ENCODE peak calls at places on chromosomes 7 and 10, in ten cellular contexts. Q is activated naive CD8-positive, alpha-beta T cell treated with anti-CD3 and anti-CD28 coated beads, Interleukin-2, amount 10 ng/mL, durations not matched to agents 7 days and 5 days; S is adrenal gland; B is stimulated activated naive B cell treated with anti-CD40 and anti-IgM and Interleukin-4, amounts not matched to agents 10 μg/mL and 1 μg/mL and 100 μg/mL, for 72 hours; F is upper lobe of right lung; O is T-helper 2 cell; H is GOT3; G is stimulated activated CD4-positive, alpha-beta T cell treated with anti-CD3 and anti-CD28 coated beads, Interleukin-1b, Interleukin-23, amount 100 ng/mL, for 1 hour; A is NCI-H1930; D is ovary. C is an unnamed sample.

GRCh38 chr10:60964257-60965235 is 20.6 kb upstream of the RHOBTB1 start:
- DNase-seq in Q (peak), F (no peak), H (peak), O (peak), S (peak), G (peak), A (peak), D (peak), B (no peak), C (peak)

GRCh38 chr7:26428571-26428970 is 136.9 kb downstream of the SNX10 start:
- DNase-seq in S (no peak), G (no peak), D (no peak), Q (no peak), A (no peak), B (no peak), H (no peak), F (no peak), O (no peak), C (no peak)

GRCh38 chr7:596819-597182 is 77.2 kb upstream of the PDGFA start:
- DNase-seq in D (no peak), G (no peak), F (no peak), O (no peak), Q (no peak), H (no peak), B (no peak), S (no peak), A (no peak), C (no peak)

GRCh38 chr7:26441640-26442277 is 150.1 kb downstream of the SNX10 start:
- DNase-seq in B (no peak), Q (no peak), S (no peak), D (no peak), O (no peak), F (no peak), H (no peak), G (no peak), A (no peak), C (no peak)

GRCh38 chr10:23512355-23513058 is 73.6 kb downstream of the OTUD1 start:
- DNase-seq in F (no peak), G (no peak), O (no peak), A (no peak), Q (no peak), S (peak), H (no peak), B (no peak), D (no peak), C (no peak)

GRCh38 chr7:50488379-50488778 is 38.2 kb upstream of the FIGNL1 start:
- DNase-seq in D (no peak), O (no peak), S (no peak), Q (no peak), A (no peak), H (no peak), G (no peak), B (no peak), F (no peak), C (no peak)

GRCh38 chr7:18565337-18565736 is 69.8 kb downstream of the HDAC9 start:
- DNase-seq in Q (no peak), S (no peak), A (no peak), B (no peak), D (no peak), G (no peak), F (no peak), H (no peak), O (no peak), C (no peak)

GRCh38 chr7:107847168-107847835 is 43.7 kb upstream of the DLD start:
- DNase-seq in O (no peak), S (no peak), Q (no peak), F (no peak), D (no peak), B (no peak), H (no peak), G (no peak), A (no peak), C (no peak)

GRCh38 chr10:126969310-126969709 is 64.1 kb downstream of the DOCK1 start:
- DNase-seq in F (no peak), D (no peak), Q (no peak), H (no peak), B (no peak), O (no peak), G (no peak), S (no peak), A (no peak), C (no peak)

GRCh38 chr7:691361-692045 is 35.0 kb upstream of the DNAAF5 start:
- DNase-seq in H (no peak), S (no peak), Q (no peak), O (no peak), A (no peak), B (no peak), D (no peak), G (no peak), F (peak), C (no peak)

GRCh38 chr7:17186745-17187144 is 111.7 kb upstream of the AHR start:
- DNase-seq in D (no peak), F (no peak), O (no peak), B (no peak), H (no peak), Q (no peak), A (no peak), G (no peak), S (no peak), C (no peak)

GRCh38 chr10:32417906-32418547 is 27.9 kb upstream of the CCDC7 start:
- DNase-seq in A (no peak), H (no peak), F (no peak), S (peak), B (no peak), D (peak), O (no peak), G (no peak), Q (no peak), C (no peak)

GRCh38 chr7:41732279-41733062 is 29.6 kb upstream of the INHBA start:
- DNase-seq in H (no peak), Q (no peak), A (no peak), F (peak), S (no peak), B (no peak), D (no peak), G (no peak), O (no peak), C (no peak)

GRCh38 chr10:12681250-12681649 is 320.3 kb downstream of the CCDC3 start:
- DNase-seq in D (peak), S (no peak), Q (peak), B (no peak), G (no peak), O (peak), H (no peak), F (no peak), A (no peak), C (no peak)

GRCh38 chr7:105047932-105048331 is 33.9 kb downstream of the KMT2E start:
- DNase-seq in H (no peak), S (no peak), A (no peak), D (no peak), F (no peak), O (no peak), B (no peak), Q (no peak), G (no peak), C (no peak)

GRCh38 chr10:8279598-8279997 is 225.1 kb downstream of the GATA3 start:
- DNase-seq in Q (no peak), O (no peak), D (no peak), S (no peak), F (no peak), H (no peak), A (no peak), G (no peak), B (no peak), C (no peak)

GRCh38 chr7:80230327-80230726 is 95.7 kb downstream of the GNAI1 start:
- DNase-seq in G (no peak), S (no peak), A (no peak), B (no peak), F (no peak), H (no peak), Q (no peak), O (no peak), D (no peak), C (no peak)

GRCh38 chr10:114925675-114926204 is 12.3 kb upstream of the TRUB1 start:
- DNase-seq in F (no peak), O (peak), A (no peak), S (peak), G (no peak), Q (no peak), D (no peak), B (peak), H (no peak), C (no peak)